ENCODE peak calls at places on chromosomes 2 and 18, in seven cellular contexts. W is H1, P is HCT116, G is IMR-90, C is GM12878, H is HepG2, B is K562. Q is an unnamed sample.

GRCh38 chr18:6001867-6002266 is 106.5 kb upstream of the TMEM200C start:
- DNase-seq in G (peak), B (no peak), P (no peak), H (no peak), W (no peak), C (no peak), Q (no peak)

GRCh38 chr2:160432633-160433032 is 61.0 kb downstream of the RBMS1 start:
- DNase-seq in W (no peak), H (no peak), G (peak), C (no peak), P (peak), B (no peak), Q (peak)

GRCh38 chr2:95384854-95385569 is 17.5 kb upstream of the FAHD2A start:
- DNase-seq in C (no peak), H (no peak), B (no peak), G (no peak), P (no peak), W (no peak), Q (no peak)

GRCh38 chr2:233062946-233063268 is 2.8 kb downstream of the INPP5D start:
- DNase-seq in H (no peak), P (no peak), C (no peak), G (no peak), W (no peak), B (no peak), Q (no peak)

GRCh38 chr2:176088048-176088936 is 4.2 kb upstream of the HOXD13 start:
- DNase-seq in C (no peak), B (peak), P (peak), W (no peak), H (peak), G (peak), Q (peak)

GRCh38 chr18:50626317-50626716 is 66.4 kb downstream of the MAPK4 start:
- DNase-seq in P (no peak), C (no peak), H (no peak), G (no peak), W (no peak), B (no peak), Q (no peak)

GRCh38 chr2:221897718-221898117 is 325.6 kb upstream of the EPHA4 start:
- DNase-seq in P (no peak), B (no peak), W (no peak), H (no peak), C (no peak), G (no peak), Q (no peak)

GRCh38 chr18:34707670-34708069 is 2.4 kb upstream of the DTNA start:
- DNase-seq in H (no peak), G (peak), C (no peak), P (peak), B (no peak), W (no peak), Q (peak)

GRCh38 chr2:37443082-37443481 is 98.7 kb downstream of the QPCT start:
- DNase-seq in W (no peak), P (no peak), B (no peak), H (no peak), G (no peak), C (no peak), Q (no peak)

DNA sequence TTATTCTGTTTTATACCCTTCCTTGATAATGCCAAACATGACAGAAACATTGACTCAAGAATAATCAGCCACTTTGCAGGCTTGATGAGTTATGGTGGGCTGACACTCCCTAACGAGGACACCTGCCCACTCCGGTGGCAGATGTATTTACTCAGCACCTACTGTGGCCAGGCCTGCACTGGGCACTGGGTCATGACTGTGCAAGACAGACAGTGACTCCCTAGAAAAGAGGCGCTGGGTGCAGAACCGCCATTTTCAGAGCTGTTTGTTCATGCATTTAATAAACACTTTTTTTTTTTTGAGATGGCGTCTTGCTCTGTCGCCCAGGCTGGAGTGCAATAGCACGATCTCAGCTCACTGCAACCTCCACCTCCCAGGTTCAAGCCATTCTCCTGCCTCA is 32.5 kb downstream of the SNED1 start:
- DNase-seq in H (no peak), P (no peak), C (no peak), G (no peak), W (no peak), B (no peak), Q (no peak)
- TF ChIP-seq CEBPB in H (no peak), P (no peak), C (no peak), G (no peak), W (no peak), B (no peak), Q (no peak)

GRCh38 chr2:102266204-102266603 is 45.2 kb upstream of the IL1RL1 start:
- DNase-seq in P (no peak), H (no peak), C (no peak), B (no peak), G (no peak), W (no peak), Q (no peak)
- TF ChIP-seq CEBPB in P (no peak), H (no peak), C (no peak), B (peak), G (peak), W (no peak), Q (no peak)

DNA sequence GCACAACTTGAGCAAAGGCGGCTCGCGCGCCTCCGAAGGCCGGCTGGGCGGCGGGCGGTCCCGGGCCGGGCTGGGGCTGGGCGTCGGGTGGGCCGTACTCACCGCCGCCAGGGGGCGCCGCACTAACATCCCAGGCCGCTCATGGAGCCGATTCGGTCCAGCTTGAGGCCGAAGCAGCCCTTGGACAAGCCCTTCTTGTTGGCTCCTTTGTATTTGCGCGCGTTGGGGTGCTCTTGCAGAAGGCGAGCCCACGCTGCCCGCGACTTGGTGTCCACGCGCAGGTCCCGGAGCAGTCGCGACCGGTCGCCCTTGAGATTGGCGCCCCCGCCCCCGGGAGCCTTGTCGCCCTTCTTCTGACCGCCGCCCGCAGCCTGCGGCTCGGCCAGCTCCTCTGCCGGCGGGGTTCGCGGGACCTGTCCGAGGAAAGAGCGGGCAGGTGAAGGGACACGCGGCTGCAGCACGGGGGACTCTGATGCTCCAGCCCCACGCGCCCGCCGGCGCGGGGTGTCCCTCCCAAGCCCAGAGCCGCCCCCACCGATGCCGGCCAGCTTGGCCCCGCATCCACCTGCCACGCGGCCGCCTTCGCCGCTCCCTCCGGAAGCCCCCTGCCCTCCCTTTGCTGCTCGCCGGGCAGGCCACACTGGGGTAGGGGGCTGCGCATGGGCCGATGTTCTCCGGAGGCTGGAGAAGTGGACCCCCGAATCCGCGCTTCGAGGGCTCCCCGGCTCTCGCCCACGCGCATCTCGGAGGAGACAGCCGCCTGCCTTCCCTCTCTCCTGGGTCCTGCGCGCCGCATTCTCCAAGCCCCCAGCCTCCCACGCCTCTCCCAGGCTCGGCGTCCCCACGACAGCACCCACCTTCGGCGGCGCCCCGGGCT is 655 bp downstream of the NPPC start:
- DNase-seq in W (peak), H (peak), B (peak), C (no peak), P (peak), G (peak), Q (peak)
- TF ChIP-seq CEBPB in W (no peak), H (no peak), B (no peak), C (no peak), P (no peak), G (no peak), Q (no peak)

DNA sequence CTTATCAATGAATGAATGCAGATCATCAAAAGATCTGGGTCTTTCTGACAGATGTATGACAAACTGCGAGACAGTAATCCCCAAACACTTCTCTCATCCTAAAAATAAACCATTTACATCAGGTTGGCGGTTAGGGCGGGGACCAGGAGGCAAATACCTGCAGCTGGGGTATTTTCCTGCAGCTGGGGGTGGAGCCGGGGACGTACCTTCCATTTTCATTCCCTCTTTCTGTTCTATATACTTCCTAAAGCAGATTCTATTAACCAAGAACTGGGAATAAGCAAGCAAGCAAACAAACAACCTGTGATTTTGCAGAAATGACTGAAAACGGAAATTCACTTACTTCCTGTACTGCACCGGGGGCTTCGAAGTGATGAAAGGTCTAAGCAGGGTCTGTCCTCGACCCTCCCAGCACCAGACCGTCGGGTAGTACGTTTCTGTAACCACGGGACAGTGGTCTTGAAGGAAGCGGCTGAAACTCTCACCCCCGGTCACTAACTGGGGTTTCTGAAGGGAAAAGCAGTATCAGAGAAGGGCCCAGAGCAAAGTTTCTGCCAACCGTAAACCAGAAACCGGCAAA is 1.2 kb downstream of the ABHD3 start:
- DNase-seq in C (peak), P (no peak), B (peak), W (no peak), H (no peak), G (peak), Q (no peak)
- TF ChIP-seq CEBPB in C (no peak), P (no peak), B (no peak), W (no peak), H (no peak), G (no peak), Q (no peak)

Q was measured in A549.